ENCODE peak calls at places on chromosomes 13 and 19, in six cellular contexts. X, I, J, V, D and N are unnamed samples.

GRCh38 chr19:44694184-44694579 is 4.8 kb upstream of the CEACAM16 start:
- DNase-seq in X (no peak), I (no peak), J (no peak), V (no peak), D (no peak), N (no peak)

GRCh38 chr19:29662604-29663404 is 2.5 kb upstream of the PLEKHF1 start:
- DNase-seq in X (peak), I (peak), J (no peak), V (peak), D (peak), N (peak)

GRCh38 chr19:52307275-52307674 is 10.3 kb downstream of the ZNF480 start:
- DNase-seq in X (no peak), I (no peak), J (no peak), V (no peak), D (peak), N (peak)

GRCh38 chr19:14116918-14117578 is 514 bp downstream of the PRKACA start:
- DNase-seq in X (no peak), I (peak), J (no peak), V (peak), D (no peak), N (no peak)

GRCh38 chr13:102608944-102609343 is 12.2 kb downstream of the TPP2 start:
- DNase-seq in X (no peak), I (no peak), J (no peak), V (no peak), D (peak), N (no peak)

GRCh38 chr13:41136396-41137031 is 3.9 kb upstream of the KBTBD6 start:
- DNase-seq in X (no peak), I (no peak), J (no peak), V (no peak), D (no peak), N (no peak)

GRCh38 chr19:41427647-41428480 is 690 bp upstream of the B3GNT8 start:
- DNase-seq in X (peak), I (no peak), J (peak), V (peak), D (no peak), N (no peak)

GRCh38 chr13:33908111-33908510 is 90.2 kb downstream of the RFC3 start:
- DNase-seq in X (no peak), I (no peak), J (no peak), V (no peak), D (no peak), N (no peak)

GRCh38 chr19:50427997-50428425 is 4.7 kb upstream of the MYBPC2 start:
- DNase-seq in X (peak), I (peak), J (peak), V (peak), D (no peak), N (peak)

GRCh38 chr13:112693831-112694497 is 4.1 kb downstream of the ATP11A start:
- DNase-seq in X (no peak), I (peak), J (no peak), V (peak), D (peak), N (peak)

GRCh38 chr13:112690242-112690943 is 555 bp downstream of the ATP11A start:
- DNase-seq in X (peak), I (no peak), J (no peak), V (peak), D (peak), N (peak)

GRCh38 chr13:112692586-112692985 is 2.7 kb downstream of the ATP11A start:
- DNase-seq in X (no peak), I (no peak), J (no peak), V (no peak), D (no peak), N (no peak)

GRCh38 chr13:112689498-112690241 is at the start of gene ATP11A:
- DNase-seq in X (peak), I (peak), J (peak), V (peak), D (peak), N (peak)

GRCh38 chr13:112692104-112692503 is 2.3 kb downstream of the ATP11A start:
- DNase-seq in X (no peak), I (no peak), J (no peak), V (no peak), D (no peak), N (no peak)
- H3K27ac ChIP-seq in X (peak), I (no peak), J (no peak), V (peak), D (no peak), N (no peak)

DNA sequence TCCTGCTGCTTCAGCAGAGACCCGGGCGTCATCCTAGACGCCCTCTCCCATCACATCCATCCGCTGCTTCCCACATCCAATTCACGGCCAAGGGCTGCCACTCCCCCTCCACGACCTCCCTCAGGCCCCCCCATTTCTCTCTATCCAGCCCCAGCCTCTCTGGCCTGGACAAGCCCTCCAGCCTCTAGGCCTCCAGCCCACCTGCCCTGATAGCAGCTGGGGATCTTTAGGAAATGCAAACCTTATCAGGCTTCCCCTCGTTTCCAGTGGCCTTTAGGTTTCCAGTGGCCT is 51.6 kb downstream of the PEPD start:
- DNase-seq in X (no peak), I (no peak), J (peak), V (no peak), D (no peak), N (no peak)
- H3K27ac ChIP-seq in X (no peak), I (no peak), J (no peak), V (no peak), D (no peak), N (no peak)

GRCh38 chr13:27271572-27272096 is 1.0 kb downstream of the RASL11A start:
- DNase-seq in X (no peak), I (no peak), J (no peak), V (no peak), D (no peak), N (no peak)

GRCh38 chr13:27273658-27274425 is 3.2 kb downstream of the RASL11A start:
- DNase-seq in X (peak), I (no peak), J (no peak), V (no peak), D (no peak), N (peak)

GRCh38 chr13:27274631-27275030 is 4.0 kb downstream of the RASL11A start:
- DNase-seq in X (no peak), I (no peak), J (no peak), V (no peak), D (no peak), N (no peak)

GRCh38 chr13:27269114-27269665 is 1.4 kb upstream of the RASL11A start:
- DNase-seq in X (no peak), I (no peak), J (no peak), V (no peak), D (no peak), N (no peak)

GRCh38 chr13:27270594-27271520 is at the start of gene RASL11A:
- DNase-seq in X (peak), I (peak), J (peak), V (peak), D (peak), N (peak)
- H3K27ac ChIP-seq in X (no peak), I (peak), J (peak), V (peak), D (no peak), N (peak)

DNA sequence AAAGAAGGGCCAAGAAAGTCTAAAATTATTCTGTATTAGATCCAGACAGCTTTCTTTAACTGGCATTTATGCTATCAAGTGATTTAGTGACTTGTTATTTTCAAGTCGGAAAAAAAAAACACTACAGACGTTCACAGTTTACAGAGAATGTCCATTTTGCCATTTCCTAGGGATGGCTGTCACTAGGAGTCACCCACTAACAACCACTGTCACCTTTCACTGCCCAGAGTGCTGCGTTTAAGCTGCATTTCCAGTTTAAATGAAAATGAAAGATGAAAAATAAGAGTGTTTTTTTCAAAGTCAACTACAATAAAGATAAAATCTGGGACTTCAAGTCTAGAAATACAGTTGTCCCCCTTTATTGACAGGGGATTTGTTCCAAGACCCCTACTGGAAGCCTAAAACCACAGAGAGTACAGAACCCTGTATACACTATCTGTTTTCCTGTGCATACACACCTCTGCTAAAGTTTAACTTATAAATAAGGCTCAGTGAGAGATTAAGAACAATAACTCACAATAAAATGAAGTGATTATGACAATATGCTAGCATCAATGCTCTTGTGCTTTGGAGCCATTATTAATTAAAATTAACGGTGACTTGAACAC is 112.5 kb downstream of the SACS start:
- DNase-seq in X (no peak), I (no peak), J (no peak), V (no peak), D (no peak), N (no peak)
- H3K27ac ChIP-seq in X (no peak), I (peak), J (no peak), V (peak), D (peak), N (peak)

DNA sequence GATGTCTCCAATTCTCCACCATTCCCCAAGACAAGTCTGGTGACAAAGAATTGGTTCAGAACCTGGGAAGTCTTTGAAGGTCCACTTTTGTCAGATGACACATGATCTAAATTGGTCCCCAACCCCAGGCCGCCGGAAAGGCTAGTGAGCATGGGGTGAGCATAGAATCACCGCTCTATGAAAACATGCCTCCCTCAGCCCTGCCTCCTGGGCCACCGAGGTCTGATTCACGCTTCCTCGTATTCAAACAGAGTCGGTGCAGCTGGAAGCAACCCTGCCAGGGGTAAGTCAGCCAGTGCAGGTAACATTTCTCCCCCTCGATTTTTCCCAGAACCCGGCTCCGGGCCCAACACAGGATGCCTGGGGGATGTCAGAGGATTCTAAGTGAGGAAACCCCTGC is 33.9 kb upstream of the KLF2 start:
- DNase-seq in X (no peak), I (no peak), J (no peak), V (no peak), D (no peak), N (no peak)
- H3K27ac ChIP-seq in X (no peak), I (no peak), J (no peak), V (no peak), D (no peak), N (no peak)

GRCh38 chr13:98452851-98453250 is 124.1 kb downstream of the STK24 start:
- DNase-seq in X (no peak), I (no peak), J (no peak), V (no peak), D (no peak), N (no peak)
- H3K27ac ChIP-seq in X (no peak), I (peak), J (no peak), V (no peak), D (no peak), N (no peak)

DNA sequence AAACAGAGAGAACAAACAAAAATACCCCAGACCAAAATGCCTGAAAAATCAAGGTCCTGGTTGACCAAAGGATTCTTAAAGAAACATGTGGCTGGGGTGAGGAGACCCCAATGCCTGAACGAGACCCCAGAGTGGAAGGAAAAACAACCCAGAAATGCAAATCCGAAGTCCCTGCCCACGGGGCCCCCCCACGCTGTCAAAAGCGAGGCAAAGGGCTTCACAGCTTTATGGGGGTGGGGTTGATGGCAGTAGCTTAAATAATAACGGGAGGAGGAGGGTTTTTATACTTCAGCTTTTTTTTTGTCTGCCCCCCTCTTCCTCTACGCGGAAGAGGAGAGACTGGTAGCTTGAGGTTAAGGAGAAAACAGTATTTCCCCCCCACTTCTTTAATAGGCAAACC is 18.3 kb downstream of the QPCTL start:
- DNase-seq in X (no peak), I (no peak), J (no peak), V (no peak), D (no peak), N (no peak)
- H3K27ac ChIP-seq in X (peak), I (peak), J (no peak), V (no peak), D (no peak), N (no peak)